ENCODE peak calls at places on chromosome 17, in ten cellular contexts. F is lung, E is HepG2, G is lower leg skin, I is heart right ventricle, P is prostate gland, S is brain microvascular endothelial cell, O is kidney epithelial cell, R is spleen, L is heart left ventricle. K is an unnamed sample.

GRCh38 chr17:73156166-73156840 is 8.5 kb upstream of the SSTR2 start:
- DNase-seq in S (peak; percentile 74), F (peak; percentile 59), R (peak; percentile 89), L (peak; percentile 67), E (peak; percentile 70), I (peak; percentile 73), O (no peak), G (peak; percentile 93), P (peak; percentile 33), K (peak; percentile 93)

GRCh38 chr17:65941500-65941899 is 250.4 kb downstream of the CEP112 start:
- DNase-seq in S (no peak), P (no peak), O (no peak), L (no peak), I (no peak), E (no peak), G (no peak), F (no peak), R (no peak), K (no peak)

GRCh38 chr17:73498854-73499597 is 145.2 kb downstream of the SDK2 start:
- DNase-seq in I (no peak), O (no peak), P (no peak), R (peak; percentile 56), G (no peak), L (no peak), F (no peak), S (no peak), E (no peak), K (no peak)

GRCh38 chr17:41559548-41559947 is 12.3 kb downstream of the KRT9 start:
- DNase-seq in S (peak; percentile 16), L (no peak), G (no peak), O (no peak), E (no peak), P (no peak), F (no peak), R (no peak), I (no peak), K (no peak)

GRCh38 chr17:67994827-67995567 is 1.3 kb downstream of the C17orf58 start:
- DNase-seq in L (no peak), F (no peak), P (peak; percentile 33), E (no peak), R (no peak), I (no peak), S (peak; percentile 82), G (no peak), O (no peak), K (no peak)

GRCh38 chr17:13367154-13367553 is 234.6 kb downstream of the HS3ST3A1 start:
- DNase-seq in L (no peak), O (no peak), P (no peak), G (no peak), R (no peak), F (no peak), I (no peak), E (no peak), S (no peak), K (no peak)

GRCh38 chr17:60305141-60305540 is 86.8 kb downstream of the USP32 start:
- DNase-seq in S (no peak), L (no peak), P (no peak), I (no peak), F (no peak), R (no peak), O (no peak), E (peak; percentile 39), G (no peak), K (no peak)

GRCh38 chr17:50562266-50563094 is 2.0 kb downstream of the CACNA1G start:
- DNase-seq in E (no peak), L (no peak), O (no peak), G (no peak), F (no peak), R (no peak), I (no peak), S (no peak), P (no peak), K (no peak)

GRCh38 chr17:35765731-35766488 is 5.2 kb downstream of the C17orf50 start:
- DNase-seq in I (no peak), E (no peak), L (no peak), F (no peak), O (no peak), G (no peak), S (no peak), R (no peak), P (no peak), K (no peak)

GRCh38 chr17:37770631-37771518 is 26.0 kb upstream of the HNF1B start:
- DNase-seq in I (peak; percentile 41), P (peak; percentile 61), R (no peak), G (no peak), O (no peak), L (peak; percentile 10), F (peak; percentile 71), S (peak; percentile 63), E (peak; percentile 61), K (peak; percentile 73)

GRCh38 chr17:19726615-19727376 is 10.4 kb upstream of the SLC47A2 start:
- DNase-seq in E (no peak), S (no peak), P (no peak), O (no peak), R (no peak), I (no peak), F (no peak), G (no peak), L (no peak), K (no peak)

DNA sequence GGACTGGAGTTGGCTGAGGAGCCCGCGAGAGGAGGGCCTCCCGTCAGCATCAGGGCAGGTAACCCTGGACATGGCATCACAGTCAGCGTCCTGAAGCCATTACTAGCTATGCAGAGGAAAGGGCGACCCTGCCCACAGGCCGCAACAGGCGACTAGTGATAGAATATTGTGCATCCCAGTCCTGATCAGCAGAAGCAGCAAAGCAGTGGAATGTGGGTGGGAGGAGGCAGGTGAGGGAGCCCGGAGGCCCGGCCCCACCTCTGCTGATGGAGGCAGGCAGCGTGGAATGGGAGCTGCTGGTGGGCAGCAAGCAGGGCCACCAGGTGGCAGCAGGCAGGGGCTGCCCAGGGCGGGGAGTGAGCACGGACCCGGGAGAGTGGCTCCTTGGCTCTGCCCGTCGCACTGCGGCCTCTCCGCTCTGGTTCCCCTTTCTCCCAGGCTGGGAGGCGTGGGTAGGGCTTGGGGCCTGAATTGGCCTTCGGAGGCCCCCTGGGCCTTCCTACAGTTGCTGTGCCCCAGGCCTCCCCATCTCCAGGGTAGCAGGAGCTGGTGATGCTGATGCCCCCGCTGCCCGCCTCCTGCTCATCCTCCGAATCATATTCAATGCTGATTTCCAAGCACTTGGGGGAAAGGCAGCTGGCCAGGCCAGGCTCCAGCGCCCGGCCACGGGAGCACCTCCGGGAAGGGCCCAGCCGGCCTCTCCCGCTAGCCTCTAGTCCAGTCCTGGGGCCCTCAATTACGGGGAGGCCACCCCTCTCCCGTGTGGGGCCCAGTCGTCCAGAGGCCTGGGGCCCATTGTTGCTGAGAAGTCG is 20.2 kb downstream of the TSPOAP1 start:
- DNase-seq in I (no peak), F (peak; percentile 27), O (no peak), S (no peak), E (peak; percentile 39), G (peak; percentile 76), L (no peak), P (no peak), R (peak; percentile 77), K (peak; percentile 61)
- TF ChIP-seq CTCF in I (no peak), F (no peak), O (peak; percentile 37), S (peak; percentile 59), E (peak; percentile 92), G (no peak), L (no peak), P (no peak), R (no peak), K (peak; percentile 85)

GRCh38 chr17:75828051-75828400 is 16.2 kb downstream of the UNC13D start:
- DNase-seq in L (no peak), O (no peak), E (no peak), I (no peak), S (no peak), P (no peak), G (no peak), F (no peak), R (no peak), K (no peak)
- H3K4me3 ChIP-seq in L (peak overlapping the region; percentile 41), O (no peak overlapping the region), E (no peak overlapping the region), I (peak overlapping the region; percentile 48), S (peak overlapping the region; percentile 49), P (no peak overlapping the region), G (no peak overlapping the region), F (no peak overlapping the region), R (peak overlapping the region; percentile 20), K (peak overlapping the region; percentile 38)

DNA sequence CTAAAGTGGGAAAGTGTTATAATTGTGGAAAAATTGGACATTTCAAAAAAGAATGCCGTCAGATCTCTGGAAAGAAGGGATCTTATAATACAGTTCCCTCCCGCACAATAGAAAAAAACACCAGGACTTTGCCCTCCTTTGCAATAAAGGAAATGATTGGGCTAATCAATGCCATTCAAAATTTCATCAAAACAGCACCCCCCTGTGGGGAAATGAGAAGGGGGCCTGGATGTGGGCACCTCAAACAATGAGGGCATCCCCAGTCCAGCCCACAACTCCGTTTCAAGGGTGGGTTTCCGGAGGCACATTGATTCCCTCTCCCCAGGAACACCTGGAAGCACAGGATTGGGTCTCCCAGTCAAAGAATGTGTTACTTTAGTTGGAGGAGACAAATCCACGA is 26.1 kb downstream of the CD300LG start:
- DNase-seq in S (no peak), I (no peak), O (no peak), E (no peak), L (no peak), R (peak; percentile 10), F (no peak), G (no peak), P (no peak), K (no peak)
- TF ChIP-seq CTCF in S (peak; percentile 22), I (peak; percentile 26), O (peak; percentile 9), E (no peak), L (no peak), R (no peak), F (no peak), G (no peak), P (no peak), K (peak; percentile 37)

GRCh38 chr17:4559851-4560820 is at the start of gene GGT6:
- DNase-seq in E (no peak), P (peak; percentile 67), F (peak; percentile 61), I (no peak), O (no peak), L (no peak), G (no peak), R (peak; percentile 70), S (no peak), K (no peak)

GRCh38 chr17:4562000-4562969 is 1.9 kb upstream of the GGT6 start:
- DNase-seq in I (no peak), E (no peak), R (peak; percentile 18), F (no peak), P (no peak), G (no peak), L (no peak), O (no peak), S (no peak), K (no peak)

GRCh38 chr17:4559139-4559791 is 1.1 kb downstream of the GGT6 start:
- DNase-seq in R (peak; percentile 73), S (no peak), F (no peak), E (no peak), I (no peak), P (no peak), O (no peak), G (no peak), L (no peak), K (no peak)

GRCh38 chr17:4558311-4558972 is 1.9 kb downstream of the GGT6 start:
- DNase-seq in E (no peak), I (no peak), F (no peak), O (no peak), G (no peak), S (no peak), P (no peak), L (no peak), R (peak; percentile 66), K (no peak)

DNA sequence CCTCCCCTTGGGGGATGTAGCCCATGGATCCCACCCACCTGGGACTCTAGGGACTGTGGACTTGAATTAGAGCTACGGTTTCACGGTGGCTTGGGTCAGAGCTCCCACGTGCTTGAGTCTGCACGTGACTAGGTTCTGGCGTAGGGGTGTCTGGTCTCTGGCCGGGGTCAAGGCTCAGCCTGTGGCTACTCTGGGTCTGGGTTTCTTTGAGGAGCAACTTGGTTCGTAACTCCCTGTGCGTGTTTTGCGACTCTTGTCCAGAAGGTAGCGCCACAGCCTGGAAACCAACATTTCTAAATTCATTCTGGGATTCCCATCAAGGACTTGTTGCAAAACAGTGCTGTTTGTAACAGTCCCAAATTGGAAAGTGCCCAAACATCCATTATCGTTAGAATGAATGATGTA is 462 bp upstream of the GGT6 start:
- DNase-seq in G (no peak), I (no peak), S (no peak), F (no peak), L (no peak), E (peak; percentile 27), P (no peak), O (no peak), R (no peak), K (no peak)
- H3K4me3 ChIP-seq in G (no peak overlapping the region), I (no peak overlapping the region), S (no peak overlapping the region), F (no peak overlapping the region), L (no peak overlapping the region), E (no peak overlapping the region), P (no peak overlapping the region), O (no peak overlapping the region), R (no peak overlapping the region), K (no peak overlapping the region)